ENCODE peak calls at places on chromosomes 12 and 14, in four cellular contexts. S is activated T-helper 1 cell treated with Interleukin-2 at 50 U/mL for 16 hours; R is GM19239; B is CD4-positive, alpha-beta T cell. I is an unnamed sample.

GRCh38 chr14:28321475-28322244 is 444.9 kb upstream of the FOXG1 start:
- DNase-seq in S (no peak), B (no peak), R (no peak), I (no peak)

GRCh38 chr14:38500125-38500524 is 244.2 kb upstream of the CLEC14A start:
- DNase-seq in R (no peak), B (no peak), S (no peak), I (no peak)

GRCh38 chr12:49332891-49333371 is 4.1 kb downstream of the C1QL4 start:
- DNase-seq in B (no peak), S (no peak), R (no peak), I (no peak)

GRCh38 chr14:59543873-59544272 is 32.7 kb downstream of the CCDC175 start:
- DNase-seq in S (no peak), B (no peak), R (no peak), I (no peak)

GRCh38 chr14:68739701-68740100 is 53.2 kb downstream of the ZFP36L1 start:
- DNase-seq in S (no peak), R (no peak), B (no peak), I (no peak)

GRCh38 chr12:7130791-7131501 is 775 bp downstream of the CLSTN3 start:
- DNase-seq in S (peak; percentile 33), B (peak; percentile 39), R (peak; percentile 47), I (no peak)

GRCh38 chr12:45192041-45192695 is 23.7 kb upstream of the ANO6 start:
- DNase-seq in R (no peak), S (no peak), B (no peak), I (no peak)

GRCh38 chr12:131947482-131948027 is 2.2 kb upstream of the EP400 start:
- DNase-seq in S (no peak), B (no peak), R (no peak), I (no peak)

GRCh38 chr12:123839826-123840225 is 77.7 kb downstream of the DNAH10 start:
- DNase-seq in S (no peak), B (no peak), R (no peak), I (no peak)

I was measured in T follicular helper cell.